ENCODE peak calls at places on chromosomes 7 and 10, in nine cellular contexts. O is hepatocyte, P is OCI-LY7, F is neural progenitor cell, Q is GM23338, H is HCT116, S is SK-N-SH, Y is PC-3, L is GM23248. R is an unnamed sample.
A peak's percentile ranks its signal among the peaks of the same experiment; 100 is the strongest.

GRCh38 chr7:106056513-106057203 is 55.5 kb downstream of the SYPL1 start:
- DNase-seq in P (peak; percentile 93), H (peak; percentile 57), S (peak; percentile 88), O (peak; percentile 81), Y (peak; percentile 92), L (peak; percentile 87), Q (peak; percentile 81), F (peak; percentile 72), R (peak; percentile 59)

GRCh38 chr7:105493928-105494325 is 28.1 kb downstream of the PUS7 start:
- DNase-seq in Y (no peak), P (no peak), H (no peak), L (peak; percentile 87), O (peak; percentile 7), Q (no peak), S (no peak), F (no peak), R (no peak)

GRCh38 chr10:118594392-118595063 is 920 bp downstream of the PRLHR start:
- DNase-seq in S (peak; percentile 75), O (peak; percentile 81), F (peak; percentile 99), P (no peak), Y (no peak), Q (peak; percentile 97), H (no peak), L (peak; percentile 57), R (no peak)

GRCh38 chr7:37784015-37784414 is 64.4 kb upstream of the NME8 start:
- DNase-seq in Y (no peak), F (no peak), H (no peak), Q (no peak), P (no peak), O (no peak), L (no peak), S (no peak), R (no peak)

GRCh38 chr7:45573636-45574470 is at the start of gene ADCY1:
- DNase-seq in S (peak; percentile 99), H (no peak), F (peak; percentile 83), O (peak; percentile 68), L (peak; percentile 14), P (no peak), Q (peak; percentile 70), Y (no peak), R (peak; percentile 58)

GRCh38 chr7:150854066-150855000 is 2.0 kb downstream of the AOC1 start:
- DNase-seq in F (no peak), Y (no peak), H (no peak), O (no peak), L (no peak), P (no peak), Q (no peak), S (no peak), R (no peak)

GRCh38 chr7:14978687-14979086 is 76.1 kb upstream of the DGKB start:
- DNase-seq in F (no peak), Q (no peak), Y (no peak), L (no peak), O (no peak), H (no peak), S (no peak), P (no peak), R (no peak)

GRCh38 chr10:18144928-18145327 is 4.7 kb downstream of the CACNB2 start:
- DNase-seq in P (no peak), Q (peak; percentile 31), F (peak; percentile 8), L (peak; percentile 31), S (peak; percentile 40), Y (no peak), H (no peak), O (no peak), R (no peak)

GRCh38 chr7:1720325-1720724 is 50.2 kb downstream of the ELFN1 start:
- DNase-seq in O (no peak), F (no peak), P (peak; percentile 44), Y (no peak), H (no peak), S (no peak), L (no peak), Q (no peak), R (no peak)

GRCh38 chr7:132739271-132739955 is 163.1 kb upstream of the PLXNA4 start:
- DNase-seq in Q (no peak), S (no peak), P (no peak), L (peak; percentile 95), H (no peak), Y (peak; percentile 80), F (no peak), O (peak; percentile 27), R (no peak)

GRCh38 chr7:139659922-139660316 is 117.9 kb downstream of the HIPK2 start:
- DNase-seq in H (no peak), L (no peak), Y (no peak), S (no peak), P (no peak), Q (no peak), F (no peak), O (no peak), R (no peak)

GRCh38 chr10:100041620-100042019 is 31.9 kb upstream of the DNMBP start:
- DNase-seq in H (no peak), L (no peak), Q (no peak), Y (no peak), P (no peak), F (no peak), O (no peak), S (no peak), R (no peak)

GRCh38 chr10:36358736-36359135 is 716.6 kb upstream of the FZD8 start:
- DNase-seq in O (no peak), S (no peak), L (no peak), Q (no peak), H (no peak), F (no peak), P (no peak), Y (no peak), R (no peak)

GRCh38 chr7:53993205-53993604 is 549.0 kb upstream of the VSTM2A start:
- DNase-seq in L (no peak), P (no peak), F (no peak), S (no peak), H (no peak), Y (no peak), Q (no peak), O (no peak), R (no peak)

GRCh38 chr7:41459623-41460256 is 243.2 kb downstream of the INHBA start:
- DNase-seq in F (no peak), L (no peak), Q (no peak), H (no peak), S (no peak), P (no peak), O (no peak), Y (no peak), R (no peak)

DNA sequence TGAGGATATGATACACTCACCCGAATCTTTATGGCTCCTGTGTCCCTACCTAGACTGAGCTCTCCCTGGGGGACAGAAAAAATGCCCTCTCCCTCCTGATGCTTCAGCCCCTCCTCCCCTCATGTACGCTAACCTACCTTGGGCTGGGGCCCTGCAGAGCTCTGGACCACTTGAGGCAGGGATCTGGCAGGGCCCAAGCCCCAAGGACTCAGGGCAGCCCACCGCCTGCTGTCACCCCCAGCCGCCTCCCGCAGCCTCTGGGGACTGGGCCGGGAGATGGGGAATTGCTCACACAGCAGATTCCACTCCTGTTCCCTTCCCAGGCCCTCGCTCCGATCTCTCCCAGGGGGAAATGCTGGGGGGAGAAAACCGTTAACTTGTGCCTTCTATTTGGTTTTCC is 32.9 kb upstream of the LBX1 start:
- DNase-seq in P (no peak), H (no peak), Y (no peak), S (no peak), O (no peak), Q (no peak), F (no peak), L (no peak), R (no peak)
- TF ChIP-seq EZH2phosphoT487 in P (no peak), H (no peak), Y (no peak), S (no peak), O (no peak), Q (no peak), F (no peak), L (no peak), R (no peak)

GRCh38 chr7:98418271-98418635 is 17.4 kb upstream of the BAIAP2L1 start:
- DNase-seq in L (peak; percentile 72), S (no peak), Y (peak; percentile 31), O (no peak), H (peak; percentile 47), Q (no peak), F (no peak), P (no peak), R (no peak)

GRCh38 chr7:98420966-98421612 is 20.2 kb upstream of the BAIAP2L1 start:
- DNase-seq in P (peak; percentile 73), S (peak; percentile 87), H (peak; percentile 90), Q (peak; percentile 95), F (peak; percentile 88), L (peak; percentile 48), Y (peak; percentile 90), O (peak; percentile 92), R (peak; percentile 76)

GRCh38 chr7:98423043-98423442 is 22.2 kb upstream of the BAIAP2L1 start:
- DNase-seq in O (peak; percentile 35), Q (no peak), L (peak; percentile 41), F (no peak), S (peak; percentile 41), P (peak; percentile 40), H (peak; percentile 54), Y (peak; percentile 49), R (no peak)

GRCh38 chr7:98414205-98414900 is 13.5 kb upstream of the BAIAP2L1 start:
- DNase-seq in Y (no peak), P (no peak), S (no peak), H (no peak), O (no peak), Q (no peak), F (no peak), L (no peak), R (no peak)

DNA sequence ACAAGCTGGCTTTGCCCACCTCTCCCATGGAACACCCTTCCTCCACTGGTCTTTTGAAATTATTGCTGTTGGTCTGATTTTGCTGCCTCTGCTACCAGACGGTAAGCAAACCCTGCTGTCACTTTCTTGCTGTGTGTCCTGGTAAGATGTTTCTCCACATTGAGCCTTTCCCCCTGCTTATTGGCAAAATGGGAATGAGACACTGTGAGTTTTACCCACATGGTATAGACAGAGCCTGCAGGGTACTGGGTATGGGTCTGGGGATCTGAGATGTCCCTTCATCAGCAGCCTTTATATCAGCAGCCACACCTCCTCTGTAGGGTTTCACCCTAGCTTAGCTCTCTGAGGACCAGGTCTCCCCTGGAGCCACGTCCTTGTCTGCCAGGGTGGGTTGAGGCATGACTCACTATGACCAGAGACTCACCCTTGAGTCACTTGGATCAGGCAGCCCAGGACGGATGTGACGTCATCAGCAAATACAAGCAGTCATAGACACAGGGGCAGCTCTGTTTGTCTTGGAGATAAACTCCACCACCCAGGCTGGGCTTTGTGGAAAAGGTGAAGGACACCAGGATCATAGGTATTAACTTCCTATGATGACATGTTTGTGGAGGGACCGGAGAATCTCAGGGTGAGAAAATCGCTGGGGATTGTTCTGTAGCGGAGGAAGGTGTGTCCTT is 17.9 kb upstream of the BAIAP2L1 start:
- DNase-seq in L (peak; percentile 99), F (no peak), H (peak; percentile 99), O (peak; percentile 95), Q (no peak), S (peak; percentile 31), Y (peak; percentile 98), P (no peak), R (no peak)
- H3K27ac ChIP-seq in L (peak overlapping the region; percentile 91), F (no peak overlapping the region), H (peak overlapping the region; percentile 78), O (peak overlapping the region; percentile 94), Q (no peak overlapping the region), S (no peak overlapping the region), Y (peak overlapping the region; percentile 89), P (no peak overlapping the region), R (no peak overlapping the region)

GRCh38 chr7:11193131-11193867 is 219.6 kb downstream of the PHF14 start:
- DNase-seq in P (no peak), L (peak; percentile 72), S (no peak), Q (peak; percentile 81), Y (peak; percentile 60), H (no peak), O (peak; percentile 20), F (peak; percentile 64), R (no peak)
- H2AFZ ChIP-seq in P (no peak overlapping the region), L (peak overlapping the region; percentile 88), S (no peak overlapping the region), Q (peak overlapping the region; percentile 24), Y (peak overlapping the region; percentile 43), H (no peak overlapping the region), O (peak overlapping the region; percentile 76), F (peak overlapping the region; percentile 98), R (no peak overlapping the region)

GRCh38 chr7:115475774-115476407 is 554.0 kb downstream of the MDFIC start:
- DNase-seq in F (peak; percentile 70), L (no peak), S (no peak), O (peak; percentile 44), Q (peak; percentile 68), Y (peak; percentile 26), P (no peak), H (no peak), R (no peak)
- TF ChIP-seq EZH2phosphoT487 in F (no peak), L (no peak), S (no peak), O (no peak), Q (no peak), Y (no peak), P (no peak), H (no peak), R (no peak)

R was measured in MM.1S.